ENCODE peak calls at places on chromosomes 6 and 20, in eight cellular contexts. A is esophagus squamous epithelium, Q is OCI-LY7, X is psoas muscle, S is cardiac fibroblast, H is GM12878, Z is brain microvascular endothelial cell, U is tibial artery. N is an unnamed sample.

GRCh38 chr6:152821525-152821924 is 70.9 kb downstream of the VIP start:
- DNase-seq in A (no peak), Q (no peak), X (no peak), S (no peak), H (no peak), Z (no peak), U (no peak), N (no peak)

GRCh38 chr20:25233016-25233772 is 14.7 kb upstream of the PYGB start:
- DNase-seq in A (no peak), Q (no peak), X (peak), S (peak), H (no peak), Z (peak), U (peak), N (no peak)

GRCh38 chr6:148166339-148166949 is 176.2 kb upstream of the SASH1 start:
- DNase-seq in A (no peak), Q (peak), X (no peak), S (peak), H (no peak), Z (peak), U (no peak), N (peak)

GRCh38 chr6:71420693-71421328 is 132.2 kb downstream of the OGFRL1 start:
- DNase-seq in A (peak), Q (no peak), X (peak), S (peak), H (no peak), Z (peak), U (peak), N (peak)

GRCh38 chr6:71473908-71474307 is 185.3 kb downstream of the OGFRL1 start:
- DNase-seq in A (no peak), Q (no peak), X (peak), S (peak), H (no peak), Z (peak), U (peak), N (peak)

GRCh38 chr6:46756469-46757205 is 9.9 kb downstream of the ANKRD66 start:
- DNase-seq in A (no peak), Q (no peak), X (no peak), S (no peak), H (no peak), Z (no peak), U (no peak), N (no peak)

GRCh38 chr6:158869010-158869603 is 49.9 kb upstream of the EZR start:
- DNase-seq in A (no peak), Q (peak), X (peak), S (no peak), H (peak), Z (peak), U (peak), N (no peak)

GRCh38 chr6:104943781-104944180 is 13.1 kb upstream of the LIN28B start:
- DNase-seq in A (no peak), Q (no peak), X (no peak), S (peak), H (no peak), Z (peak), U (no peak), N (no peak)

GRCh38 chr6:73586416-73586974 is 65.7 kb upstream of the EEF1A1 start:
- DNase-seq in A (no peak), Q (no peak), X (no peak), S (peak), H (peak), Z (no peak), U (peak), N (peak)

DNA sequence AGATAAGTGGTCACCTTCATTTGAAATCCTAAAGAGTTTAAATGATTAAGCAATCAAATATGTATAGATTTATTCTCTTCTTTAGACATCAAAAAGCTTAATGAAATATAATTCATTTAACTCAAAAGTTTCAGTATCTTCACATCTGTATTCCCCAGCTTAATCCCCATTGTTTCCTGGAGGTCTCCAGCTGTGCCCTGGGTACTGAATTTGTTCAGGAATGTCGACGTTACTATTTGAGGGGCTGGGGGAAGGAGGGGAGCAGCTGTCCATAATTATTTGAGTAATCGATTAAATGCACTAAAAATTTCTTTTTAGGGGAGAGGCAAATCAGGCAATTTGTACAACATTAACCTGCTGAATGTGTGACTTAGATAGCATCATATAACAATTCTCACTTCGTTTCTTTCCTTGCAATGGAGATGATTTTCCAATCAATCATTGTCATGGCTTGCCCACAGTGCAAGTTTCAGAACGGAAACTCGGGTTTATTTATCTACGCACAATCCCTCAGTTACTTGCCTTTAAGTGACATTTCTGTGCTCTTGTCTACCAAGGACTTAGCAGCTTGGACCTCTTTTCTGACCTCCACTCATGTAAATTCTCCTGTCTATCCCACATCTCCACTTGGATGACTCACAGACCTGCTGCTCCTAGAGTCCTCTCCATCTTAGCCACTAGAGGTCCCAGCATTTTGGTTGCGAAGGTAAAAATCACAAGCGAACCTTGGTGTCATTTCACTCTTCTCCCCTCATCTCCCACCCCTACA is 3.9 kb downstream of the DOK5 start:
- DNase-seq in A (no peak), Q (no peak), X (no peak), S (no peak), H (no peak), Z (no peak), U (no peak), N (no peak)
- TF ChIP-seq CTCF in A (no peak), Q (peak), X (no peak), S (peak), H (peak), Z (peak), U (no peak), N (peak)

DNA sequence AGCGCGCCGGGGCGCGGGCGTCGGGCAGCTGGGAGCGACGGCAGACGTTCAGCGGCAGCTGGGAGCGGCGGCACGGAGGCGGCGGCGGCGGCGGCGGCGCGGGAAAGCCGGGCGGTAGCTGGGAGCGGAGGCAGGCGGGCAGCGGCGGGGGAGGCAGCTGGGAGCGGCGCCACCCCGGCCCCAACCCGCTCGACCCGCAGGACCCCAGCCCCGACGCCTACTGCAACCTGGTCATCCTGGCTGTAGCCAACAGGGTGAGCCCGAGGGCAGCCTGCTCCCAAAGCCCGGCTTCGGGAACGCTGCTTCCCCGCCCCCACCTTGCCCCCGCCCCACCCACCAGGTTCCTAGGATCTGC is 8.9 kb downstream of the CCM2L start:
- DNase-seq in A (no peak), Q (no peak), X (no peak), S (no peak), H (no peak), Z (no peak), U (no peak), N (no peak)
- H3K4me3 ChIP-seq in A (peak), Q (peak), X (peak), S (no peak), H (no peak), Z (no peak), U (peak), N (no peak)

GRCh38 chr6:159970659-159971063 is 1.8 kb downstream of the IGF2R start:
- DNase-seq in A (no peak), Q (no peak), X (no peak), S (no peak), H (no peak), Z (no peak), U (no peak), N (no peak)

GRCh38 chr6:159966981-159967380 is 1.9 kb upstream of the IGF2R start:
- DNase-seq in A (no peak), Q (no peak), X (no peak), S (no peak), H (no peak), Z (no peak), U (no peak), N (no peak)

GRCh38 chr6:159969921-159970320 is 1.0 kb downstream of the IGF2R start:
- DNase-seq in A (no peak), Q (peak), X (peak), S (peak), H (no peak), Z (peak), U (peak), N (no peak)

GRCh38 chr6:159969204-159969912 is 476 bp downstream of the IGF2R start:
- DNase-seq in A (no peak), Q (peak), X (peak), S (peak), H (no peak), Z (no peak), U (no peak), N (no peak)

GRCh38 chr6:159968295-159969203 is at the start of gene IGF2R:
- DNase-seq in A (peak), Q (peak), X (peak), S (peak), H (no peak), Z (peak), U (peak), N (no peak)
- TF ChIP-seq CTCF in A (peak), Q (no peak), X (no peak), S (peak), H (no peak), Z (peak), U (peak), N (no peak)

GRCh38 chr6:90159452-90159851 is 137.2 kb downstream of the BACH2 start:
- DNase-seq in A (no peak), Q (no peak), X (no peak), S (no peak), H (no peak), Z (no peak), U (no peak), N (no peak)
- H3K4me3 ChIP-seq in A (no peak), Q (no peak), X (no peak), S (no peak), H (no peak), Z (no peak), U (no peak), N (no peak)

GRCh38 chr6:120058410-120058809 is 708.8 kb upstream of the MAN1A1 start:
- DNase-seq in A (no peak), Q (no peak), X (no peak), S (no peak), H (no peak), Z (no peak), U (no peak), N (no peak)
- TF ChIP-seq CTCF in A (no peak), Q (no peak), X (no peak), S (no peak), H (no peak), Z (no peak), U (no peak), N (no peak)

GRCh38 chr20:61817575-61817974 is 248.1 kb downstream of the TAF4 start:
- DNase-seq in A (no peak), Q (no peak), X (no peak), S (no peak), H (no peak), Z (no peak), U (no peak), N (no peak)
- H3K4me3 ChIP-seq in A (no peak), Q (no peak), X (no peak), S (no peak), H (no peak), Z (no peak), U (no peak), N (no peak)

N was measured in AG09309.